ENCODE peak calls at places on chromosomes 11 and 22, in seven cellular contexts. W is HepG2, T is dorsolateral prefrontal cortex, V is heart left ventricle, Y is A549, N is right cardiac atrium, Q is caudate nucleus. L is an unnamed sample.

GRCh38 chr11:61959678-61960077 is 7.8 kb downstream of the FTH1 start:
- DNase-seq in W (no peak), T (no peak), V (no peak), Y (no peak), N (no peak), Q (no peak), L (no peak)

GRCh38 chr11:35245786-35246185 is 106.8 kb downstream of the CD44 start:
- DNase-seq in W (no peak), T (no peak), V (peak; percentile 42), Y (no peak), N (no peak), Q (no peak), L (no peak)

GRCh38 chr11:67354314-67355022 is 1.1 kb upstream of the POLD4 start:
- DNase-seq in W (peak; percentile 97), T (no peak), V (peak; percentile 75), Y (peak; percentile 96), N (peak; percentile 86), Q (no peak), L (peak; percentile 15)

GRCh38 chr11:129722529-129722928 is 93.1 kb upstream of the TMEM45B start:
- DNase-seq in W (no peak), T (no peak), V (no peak), Y (no peak), N (no peak), Q (no peak), L (no peak)

GRCh38 chr11:57643802-57644201 is 5.9 kb downstream of the YPEL4 start:
- DNase-seq in W (no peak), T (no peak), V (no peak), Y (no peak), N (no peak), Q (no peak), L (no peak)

GRCh38 chr11:108538022-108538424 is 39.8 kb upstream of the POGLUT3 start:
- DNase-seq in W (no peak), T (no peak), V (no peak), Y (no peak), N (no peak), Q (no peak), L (no peak)

GRCh38 chr11:16924826-16925494 is 89.3 kb downstream of the PLEKHA7 start:
- DNase-seq in W (peak; percentile 78), T (no peak), V (peak; percentile 63), Y (peak; percentile 96), N (peak; percentile 90), Q (peak; percentile 8), L (peak; percentile 17)

GRCh38 chr11:66665369-66665768 is 12.3 kb downstream of the RBM4B start:
- DNase-seq in W (no peak), T (no peak), V (no peak), Y (no peak), N (peak; percentile 37), Q (no peak), L (no peak)

GRCh38 chr22:30205281-30206115 is 41.1 kb downstream of the LIF start:
- DNase-seq in W (peak; percentile 40), T (no peak), V (peak; percentile 75), Y (peak; percentile 91), N (peak; percentile 77), Q (no peak), L (no peak)

GRCh38 chr11:48013269-48013901 is 33.0 kb downstream of the PTPRJ start:
- DNase-seq in W (peak; percentile 71), T (no peak), V (peak; percentile 43), Y (peak; percentile 62), N (peak; percentile 59), Q (no peak), L (no peak)

GRCh38 chr22:48263431-48263765 is 1500.9 kb downstream of the TBC1D22A start:
- DNase-seq in W (no peak), T (no peak), V (no peak), Y (no peak), N (no peak), Q (no peak), L (no peak)

GRCh38 chr22:32324505-32325415 is 32.9 kb upstream of the RFPL3 start:
- DNase-seq in W (no peak), T (no peak), V (no peak), Y (no peak), N (no peak), Q (no peak), L (no peak)

GRCh38 chr11:77525455-77526091 is 51.7 kb upstream of the PAK1 start:
- DNase-seq in W (no peak), T (no peak), V (no peak), Y (no peak), N (no peak), Q (no peak), L (no peak)

DNA sequence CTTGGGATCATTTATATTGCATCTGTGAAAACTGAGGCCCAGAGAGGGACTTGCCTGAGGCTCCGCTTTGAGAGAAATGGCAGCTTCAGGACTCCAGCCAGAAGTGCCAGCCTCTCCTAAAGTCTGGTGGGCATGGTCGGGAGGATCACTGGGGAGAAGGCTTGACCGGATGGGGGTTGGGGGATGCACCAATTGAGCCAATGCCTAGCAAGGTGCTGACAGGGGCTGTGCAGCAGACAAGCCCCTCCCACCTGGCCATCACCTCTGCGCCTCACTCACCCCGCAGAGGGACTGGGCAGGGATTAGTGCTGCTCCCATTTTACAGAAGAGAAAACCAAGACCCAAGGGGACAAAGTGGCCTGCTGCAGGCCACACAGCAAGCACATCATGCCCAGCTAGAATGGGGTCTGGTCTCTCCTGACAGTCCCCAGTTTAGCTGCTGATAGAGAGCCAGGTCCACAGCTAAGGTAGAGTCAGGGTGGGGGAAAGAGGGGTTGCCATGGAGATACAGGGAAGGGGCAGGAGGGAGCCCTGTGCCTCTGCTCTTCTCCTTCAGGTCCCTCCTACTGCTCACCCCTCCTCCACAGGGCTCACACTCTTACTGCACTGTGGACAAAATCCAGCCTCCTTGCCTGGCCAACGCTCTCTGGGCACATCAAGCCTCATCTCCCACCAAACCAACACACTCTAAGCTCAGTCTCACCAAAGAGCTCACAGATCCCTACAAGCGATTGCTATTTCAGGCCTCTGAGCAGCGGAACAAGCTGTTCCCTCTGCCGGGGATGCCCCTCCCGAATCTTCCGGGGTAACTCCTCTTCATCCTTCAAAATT is 29.5 kb downstream of the TEF start:
- DNase-seq in W (no peak), T (no peak), V (peak; percentile 45), Y (no peak), N (peak; percentile 67), Q (peak; percentile 38), L (peak; percentile 44)
- H3K27ac ChIP-seq in W (no peak overlapping the region), T (peak overlapping the region; percentile 100), V (peak overlapping the region; percentile 98), Y (peak overlapping the region; percentile 32), N (peak overlapping the region; percentile 95), Q (peak overlapping the region; percentile 100), L (peak overlapping the region; percentile 100)

DNA sequence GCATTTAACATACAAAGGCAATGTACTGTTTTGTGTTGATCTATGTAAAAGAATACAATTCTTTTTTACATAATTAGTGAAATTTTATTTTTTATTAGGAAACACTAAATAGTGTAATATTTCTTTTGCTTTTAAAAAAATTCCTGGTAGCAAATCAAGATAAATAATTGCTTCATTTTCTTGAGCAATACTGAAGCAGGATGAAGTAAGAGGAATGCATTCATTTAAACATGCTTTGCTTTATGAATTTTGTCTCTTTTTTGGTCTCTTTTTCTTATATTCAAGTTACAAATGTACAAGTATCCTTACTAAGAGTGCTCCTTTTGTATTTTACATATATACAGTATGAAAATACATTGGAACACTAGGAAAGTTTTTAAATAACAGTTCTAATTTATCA is 144.4 kb upstream of the TEAD1 start:
- DNase-seq in W (no peak), T (no peak), V (no peak), Y (no peak), N (no peak), Q (no peak), L (no peak)
- H3K27ac ChIP-seq in W (no peak overlapping the region), T (no peak overlapping the region), V (no peak overlapping the region), Y (no peak overlapping the region), N (no peak overlapping the region), Q (no peak overlapping the region), L (no peak overlapping the region)

GRCh38 chr11:63534895-63535461 is 1.6 kb upstream of the PLAAT4 start:
- DNase-seq in W (no peak), T (no peak), V (no peak), Y (no peak), N (no peak), Q (no peak), L (no peak)

GRCh38 chr11:63532799-63533475 is 3.7 kb upstream of the PLAAT4 start:
- DNase-seq in W (no peak), T (no peak), V (no peak), Y (no peak), N (no peak), Q (no peak), L (no peak)

GRCh38 chr11:63532150-63532549 is 4.5 kb upstream of the PLAAT4 start:
- DNase-seq in W (no peak), T (no peak), V (no peak), Y (no peak), N (no peak), Q (no peak), L (no peak)

GRCh38 chr11:63535734-63536133 is 874 bp upstream of the PLAAT4 start:
- DNase-seq in W (no peak), T (no peak), V (no peak), Y (no peak), N (no peak), Q (no peak), L (no peak)

DNA sequence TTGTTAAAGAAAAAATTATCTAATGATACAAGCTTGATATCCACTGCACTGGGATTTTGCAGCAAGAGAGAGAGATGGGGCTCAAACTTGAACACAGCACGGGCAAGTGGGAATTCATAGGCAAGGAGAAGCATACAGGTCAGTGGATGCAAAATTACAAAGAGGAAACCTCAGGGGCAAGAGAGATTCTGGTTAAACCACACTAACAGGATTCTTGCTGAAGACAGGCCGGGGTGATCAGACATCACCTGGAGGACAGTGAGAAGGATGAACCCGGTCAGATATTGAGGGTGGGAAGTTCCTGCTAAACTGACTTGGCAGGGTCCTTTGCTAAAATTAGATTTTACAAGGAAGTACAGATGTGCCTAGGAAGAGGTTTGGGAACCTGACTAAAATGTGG is 2.5 kb upstream of the PLAAT4 start:
- DNase-seq in W (no peak), T (no peak), V (no peak), Y (no peak), N (no peak), Q (no peak), L (no peak)
- H3K27ac ChIP-seq in W (no peak overlapping the region), T (peak overlapping the region; percentile 73), V (no peak overlapping the region), Y (peak overlapping the region; percentile 30), N (no peak overlapping the region), Q (no peak overlapping the region), L (peak overlapping the region; percentile 8)

GRCh38 chr22:27776410-27776958 is 25.1 kb downstream of the MN1 start:
- DNase-seq in W (no peak), T (no peak), V (no peak), Y (no peak), N (peak; percentile 85), Q (no peak), L (no peak)
- H3K27ac ChIP-seq in W (no peak overlapping the region), T (no peak overlapping the region), V (peak overlapping the region; percentile 7), Y (no peak overlapping the region), N (no peak overlapping the region), Q (peak overlapping the region; percentile 73), L (no peak overlapping the region)

GRCh38 chr11:104538313-104538712 is 359.9 kb downstream of the CASP12 start:
- DNase-seq in W (no peak), T (no peak), V (no peak), Y (no peak), N (no peak), Q (no peak), L (no peak)
- H3K27ac ChIP-seq in W (no peak overlapping the region), T (no peak overlapping the region), V (no peak overlapping the region), Y (no peak overlapping the region), N (no peak overlapping the region), Q (no peak overlapping the region), L (no peak overlapping the region)

L was measured in substantia nigra.